ENCODE peak calls at places on chromosomes 2 and 18, in six cellular contexts. M is ascending aorta, I is right lobe of liver, V is heart left ventricle, P is body of pancreas, Z is cardiac muscle cell. G is an unnamed sample.

GRCh38 chr2:119769645-119770044 is 9.9 kb downstream of the PTPN4 start:
- DNase-seq in V (no peak), I (no peak), P (no peak), Z (no peak), M (no peak), G (no peak)

GRCh38 chr2:42959148-42959992 is 167.0 kb upstream of the HAAO start:
- DNase-seq in M (no peak), Z (no peak), V (peak; percentile 74), I (peak; percentile 78), P (no peak), G (no peak)

GRCh38 chr2:241179894-241180293 is 8.6 kb upstream of the ANO7 start:
- DNase-seq in Z (no peak), P (no peak), M (no peak), V (no peak), I (no peak), G (no peak)

GRCh38 chr2:86556508-86556907 is 6.7 kb downstream of the CHMP3 start:
- DNase-seq in V (no peak), M (no peak), Z (no peak), I (no peak), P (no peak), G (no peak)

GRCh38 chr2:229832499-229832898 is 89.3 kb downstream of the TRIP12 start:
- DNase-seq in P (no peak), I (no peak), Z (no peak), V (no peak), M (no peak), G (no peak)

GRCh38 chr2:241844831-241845578 is 13.7 kb downstream of the PDCD1 start:
- DNase-seq in V (no peak), Z (no peak), M (no peak), I (no peak), P (no peak), G (no peak)

GRCh38 chr18:42045346-42045745 is 90.3 kb downstream of the PIK3C3 start:
- DNase-seq in M (no peak), Z (no peak), V (no peak), P (no peak), I (no peak), G (no peak)

GRCh38 chr2:144217853-144218633 is 301.9 kb downstream of the ZEB2 start:
- DNase-seq in Z (no peak), P (no peak), I (no peak), M (no peak), V (no peak), G (no peak)

GRCh38 chr2:190996338-190996946 is 17.5 kb downstream of the STAT1 start:
- DNase-seq in M (no peak), Z (peak; percentile 70), P (peak; percentile 51), V (peak; percentile 27), I (no peak), G (peak; percentile 36)

GRCh38 chr18:65955747-65956146 is 204.9 kb downstream of the CDH7 start:
- DNase-seq in I (no peak), V (no peak), P (no peak), M (no peak), Z (no peak), G (no peak)

GRCh38 chr2:202494300-202494699 is 118.2 kb downstream of the BMPR2 start:
- DNase-seq in V (no peak), P (no peak), Z (peak; percentile 36), I (no peak), M (no peak), G (no peak)

GRCh38 chr2:209901187-209901586 is 101.3 kb upstream of the RPE start:
- DNase-seq in I (no peak), M (no peak), V (no peak), P (no peak), Z (no peak), G (no peak)

GRCh38 chr2:127048969-127049897 is 57.7 kb downstream of the BIN1 start:
- DNase-seq in V (peak; percentile 14), I (no peak), Z (no peak), P (no peak), M (no peak), G (no peak)

GRCh38 chr2:119856469-119856901 is 96.8 kb downstream of the PTPN4 start:
- DNase-seq in I (no peak), V (no peak), M (no peak), Z (no peak), P (no peak), G (no peak)

GRCh38 chr2:176814740-176815367 is 397.7 kb upstream of the HNRNPA3 start:
- DNase-seq in I (no peak), V (no peak), P (no peak), M (no peak), Z (peak; percentile 49), G (peak; percentile 29)

DNA sequence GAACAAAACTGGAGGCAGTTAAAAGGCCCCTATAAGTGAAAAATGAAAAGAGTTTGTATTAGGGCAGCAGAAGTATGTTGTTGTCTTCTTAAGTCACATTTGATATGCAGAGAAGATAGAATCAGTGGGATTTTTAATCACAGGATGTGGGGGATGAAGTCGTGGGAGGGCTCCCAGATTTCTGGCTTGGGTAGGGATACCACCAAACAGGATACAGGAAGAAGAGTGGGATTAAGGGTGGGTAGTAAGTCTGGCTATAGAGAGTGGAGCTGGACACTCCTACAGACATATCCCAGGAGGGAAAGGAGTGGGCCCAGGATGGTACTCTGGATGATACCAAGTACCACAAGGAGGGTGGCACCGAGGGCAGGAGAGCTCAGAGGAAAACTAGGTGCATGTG is 99.3 kb downstream of the GAREM1 start:
- DNase-seq in M (no peak), V (no peak), P (no peak), Z (no peak), I (no peak), G (no peak)
- H3K27ac ChIP-seq in M (no peak overlapping the region), V (no peak overlapping the region), P (peak overlapping the region; percentile 95), Z (no peak overlapping the region), I (peak overlapping the region; percentile 92), G (no peak overlapping the region)

GRCh38 chr2:62215306-62216064 is 19.6 kb downstream of the B3GNT2 start:
- DNase-seq in V (no peak), Z (no peak), P (peak; percentile 29), M (no peak), I (no peak), G (no peak)

GRCh38 chr2:62217421-62217820 is 21.5 kb downstream of the B3GNT2 start:
- DNase-seq in M (no peak), V (no peak), P (no peak), I (no peak), Z (no peak), G (no peak)

GRCh38 chr2:62216113-62216512 is 20.2 kb downstream of the B3GNT2 start:
- DNase-seq in M (no peak), V (no peak), I (no peak), Z (no peak), P (no peak), G (no peak)

GRCh38 chr2:62217980-62218379 is 22.1 kb downstream of the B3GNT2 start:
- DNase-seq in M (no peak), Z (no peak), V (no peak), I (no peak), P (no peak), G (no peak)

GRCh38 chr2:62216616-62217015 is 20.7 kb downstream of the B3GNT2 start:
- DNase-seq in I (no peak), V (no peak), M (no peak), Z (no peak), P (peak; percentile 46), G (no peak)
- H3K4me3 ChIP-seq in I (no peak overlapping the region), V (no peak overlapping the region), M (no peak overlapping the region), Z (no peak overlapping the region), P (no peak overlapping the region), G (no peak overlapping the region)

GRCh38 chr18:59672125-59672769 is 25.0 kb downstream of the CCBE1 start:
- DNase-seq in P (no peak), Z (no peak), I (no peak), V (no peak), M (no peak), G (no peak)
- H3K36me3 ChIP-seq in P (no peaks in the 10 kb centered on the region), Z (no peaks in the 10 kb centered on the region), I (no peaks in the 10 kb centered on the region), V (no peaks in the 10 kb centered on the region), M (no peaks in the 10 kb centered on the region), G (no peaks in the 10 kb centered on the region)

DNA sequence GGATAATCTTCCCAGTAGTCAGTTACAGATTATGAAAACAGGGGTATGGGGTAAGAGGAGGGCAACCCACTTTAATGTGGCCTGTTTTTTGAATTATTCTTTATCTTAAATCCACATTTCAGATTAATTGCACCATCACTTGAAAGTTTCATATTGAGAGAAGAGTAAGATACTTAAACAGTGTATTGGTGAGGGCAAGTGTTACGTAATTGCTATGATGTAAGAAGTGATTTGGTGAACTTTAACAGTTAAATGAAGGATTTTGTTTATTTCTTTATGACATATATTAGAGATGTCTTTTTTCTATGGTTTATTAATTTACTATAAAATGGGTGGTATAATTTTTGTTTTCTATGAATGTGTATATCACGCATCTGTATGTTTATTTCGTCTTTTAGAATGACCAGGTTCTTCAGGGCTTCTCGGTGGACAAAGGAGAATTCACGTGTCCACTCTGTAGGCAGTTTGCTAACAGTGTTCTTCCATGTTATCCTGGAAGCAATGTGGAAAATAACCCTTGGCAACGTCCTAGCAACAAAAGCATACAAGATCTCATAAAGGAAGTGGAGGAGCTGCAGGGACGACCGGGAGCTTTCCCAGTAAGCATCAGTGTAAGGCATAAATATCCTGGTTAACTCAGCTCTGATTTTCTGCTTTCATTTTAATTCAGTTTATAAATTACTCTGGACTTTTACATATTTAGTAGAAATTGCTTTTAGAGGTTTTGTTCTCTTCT is 171.2 kb upstream of the MYO3B start:
- DNase-seq in P (peak; percentile 15), I (no peak), Z (no peak), V (no peak), M (no peak), G (no peak)
- H3K27ac ChIP-seq in P (no peak overlapping the region), I (no peak overlapping the region), Z (no peak overlapping the region), V (no peak overlapping the region), M (no peak overlapping the region), G (no peak overlapping the region)

GRCh38 chr2:39405364-39405763 is 31.7 kb downstream of the MAP4K3 start:
- DNase-seq in M (no peak), Z (no peak), P (no peak), V (no peak), I (no peak), G (no peak)

GRCh38 chr2:39409697-39410389 is 27.2 kb downstream of the MAP4K3 start:
- DNase-seq in M (no peak), V (no peak), I (no peak), P (no peak), Z (peak; percentile 27), G (no peak)

GRCh38 chr2:39407516-39408296 is 29.4 kb downstream of the MAP4K3 start:
- DNase-seq in P (no peak), V (no peak), I (no peak), Z (no peak), M (no peak), G (no peak)

GRCh38 chr2:39411186-39411944 is 25.7 kb downstream of the MAP4K3 start:
- DNase-seq in I (no peak), M (no peak), P (no peak), Z (no peak), V (no peak), G (no peak)

GRCh38 chr2:39408351-39409136 is 28.5 kb downstream of the MAP4K3 start:
- DNase-seq in P (no peak), Z (no peak), V (no peak), I (no peak), M (no peak), G (no peak)
- H3K4me3 ChIP-seq in P (no peak overlapping the region), Z (no peak overlapping the region), V (no peak overlapping the region), I (no peak overlapping the region), M (no peak overlapping the region), G (no peak overlapping the region)

G was measured in CD4-positive, alpha-beta memory T cell.